ENCODE peak calls at places on chromosomes 11 and 22, in five cellular contexts. L is neural progenitor cell, K is mammary epithelial cell, I is OCI-LY7, G is endothelial cell of umbilical vein. H is an unnamed sample.
A peak's percentile ranks its signal among the peaks of the same experiment; 100 is the strongest.

GRCh38 chr11:106925245-106925644 is 93.0 kb downstream of the GUCY1A2 start:
- DNase-seq in L (no peak), K (no peak), I (no peak), G (no peak), H (no peak)

GRCh38 chr11:124405611-124406010 is 6.8 kb upstream of the OR8B3 start:
- DNase-seq in L (no peak), K (no peak), I (no peak), G (peak; percentile 18), H (no peak)

GRCh38 chr22:46669201-46669600 is 49.0 kb downstream of the GRAMD4 start:
- DNase-seq in L (no peak), K (no peak), I (no peak), G (no peak), H (no peak)

GRCh38 chr11:70445091-70445490 is 46.8 kb downstream of the CTTN start:
- DNase-seq in L (no peak), K (no peak), I (no peak), G (no peak), H (no peak)

GRCh38 chr11:35288817-35289541 is 130.4 kb downstream of the SLC1A2 start:
- DNase-seq in L (no peak), K (peak; percentile 25), I (no peak), G (no peak), H (no peak)

GRCh38 chr11:76592961-76593360 is 77.6 kb downstream of the LRRC32 start:
- DNase-seq in L (no peak), K (peak; percentile 80), I (no peak), G (no peak), H (no peak)

GRCh38 chr11:65663634-65664200 is 1.0 kb upstream of the RELA start:
- DNase-seq in L (peak; percentile 52), K (peak; percentile 50), I (peak; percentile 31), G (peak; percentile 63), H (peak; percentile 46)

GRCh38 chr11:8092587-8093424 is 11.8 kb downstream of the TUB start:
- DNase-seq in L (peak; percentile 77), K (peak; percentile 48), I (peak; percentile 70), G (peak; percentile 61), H (peak; percentile 31)

GRCh38 chr11:121048464-121049233 is 24.7 kb downstream of the TBCEL start:
- DNase-seq in L (no peak), K (peak; percentile 49), I (no peak), G (no peak), H (no peak)

GRCh38 chr11:134014502-134014901 is 54.4 kb upstream of the JAM3 start:
- DNase-seq in L (peak; percentile 64), K (no peak), I (no peak), G (no peak), H (no peak)

GRCh38 chr11:27455667-27456066 is 16.9 kb downstream of the LGR4 start:
- DNase-seq in L (no peak), K (no peak), I (no peak), G (no peak), H (no peak)

GRCh38 chr11:100004541-100004940 is 682.5 kb upstream of the ARHGAP42 start:
- DNase-seq in L (no peak), K (no peak), I (no peak), G (no peak), H (peak; percentile 25)

DNA sequence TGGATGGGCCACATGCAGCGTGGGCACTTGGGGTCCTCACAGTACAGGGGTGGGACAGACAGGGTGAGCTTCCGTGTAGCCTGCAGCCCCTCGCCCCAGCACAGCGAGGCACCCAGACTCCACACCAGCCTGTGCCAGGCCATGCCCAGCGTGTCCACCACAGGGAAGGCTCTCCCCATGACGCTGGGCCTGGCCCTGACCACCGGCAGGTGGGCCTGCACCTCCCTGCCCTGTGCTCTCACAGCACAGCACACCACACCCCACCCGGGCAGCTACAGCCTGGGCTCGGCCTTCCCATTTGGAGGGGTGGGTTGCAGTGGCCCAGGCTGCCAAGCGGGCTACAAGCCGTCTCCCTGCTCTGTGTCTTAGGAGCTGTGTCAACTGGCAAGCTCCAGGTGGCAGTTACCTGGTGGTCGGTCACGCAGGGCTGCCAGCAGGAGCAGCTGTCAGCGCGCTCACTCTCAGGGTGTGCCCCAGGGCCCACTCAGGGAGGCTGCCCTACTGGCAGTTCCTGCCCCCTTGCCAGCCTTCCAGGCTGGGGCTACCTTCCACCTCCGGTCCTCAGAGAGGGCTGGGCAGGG is 4.6 kb downstream of the MOB2 start:
- DNase-seq in L (no peak), K (no peak), I (no peak), G (no peak), H (no peak)
- H3K4me1 ChIP-seq in L (no peaks in the 10 kb centered on the region), K (peaks cover 4% of the 10 kb centered on the region), I (no peaks in the 10 kb centered on the region), G (no peaks in the 10 kb centered on the region), H (no peaks in the 10 kb centered on the region)

DNA sequence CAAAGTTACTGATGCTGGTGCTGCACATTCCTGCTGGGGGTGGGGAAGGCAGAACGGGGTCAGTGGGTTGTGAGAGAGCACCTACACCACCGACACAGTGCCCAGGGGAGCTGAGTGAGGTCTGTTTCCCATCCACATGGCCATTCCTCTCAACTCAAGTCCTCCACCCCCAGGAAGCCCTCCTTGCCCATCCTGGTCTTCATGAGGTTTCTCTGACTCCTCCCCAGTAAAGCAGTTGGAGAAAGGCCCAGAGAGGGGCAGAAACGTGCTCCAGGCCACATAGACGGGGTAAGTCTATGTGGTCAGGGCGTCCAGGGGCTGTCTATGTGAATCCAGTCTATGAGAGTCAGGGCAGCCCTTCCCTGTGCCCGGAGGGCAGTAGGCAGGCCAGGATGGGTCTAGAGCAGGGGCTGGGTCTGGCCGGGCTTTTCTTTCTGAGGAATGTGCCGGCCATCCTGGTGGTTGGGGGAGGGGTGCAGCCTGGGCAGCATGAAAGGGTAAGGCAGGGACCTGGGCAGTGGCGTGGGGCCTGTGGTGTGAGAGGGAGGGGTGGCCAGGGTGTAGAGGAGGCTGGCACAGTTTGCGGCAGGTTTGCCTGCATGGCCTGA is 11.8 kb downstream of the GUCD1 start:
- DNase-seq in L (no peak), K (no peak), I (no peak), G (no peak), H (no peak)
- H3K36me3 ChIP-seq in L (no peaks in the 10 kb centered on the region), K (peaks cover 10% of the 10 kb centered on the region), I (peaks cover 79% of the 10 kb centered on the region), G (peaks cover 3% of the 10 kb centered on the region), H (peaks cover 9% of the 10 kb centered on the region)

GRCh38 chr11:68497761-68498160 is 37.2 kb downstream of the PPP6R3 start:
- DNase-seq in L (no peak), K (no peak), I (no peak), G (no peak), H (no peak)
- H4K20me1 ChIP-seq in L (peaks cover 94% of the 10 kb centered on the region), K (peaks cover 17% of the 10 kb centered on the region), I (peaks cover 37% of the 10 kb centered on the region), G (peaks cover 20% of the 10 kb centered on the region), H (peaks cover 92% of the 10 kb centered on the region)

GRCh38 chr11:12121504-12121903 is 11.1 kb downstream of the MICAL2 start:
- DNase-seq in L (no peak), K (no peak), I (no peak), G (no peak), H (no peak)

GRCh38 chr11:12122083-12122482 is 11.7 kb downstream of the MICAL2 start:
- DNase-seq in L (peak; percentile 52), K (no peak), I (no peak), G (no peak), H (no peak)

GRCh38 chr11:12123799-12124198 is 13.4 kb downstream of the MICAL2 start:
- DNase-seq in L (no peak), K (no peak), I (no peak), G (no peak), H (no peak)

GRCh38 chr11:12124306-12124705 is 13.9 kb downstream of the MICAL2 start:
- DNase-seq in L (no peak), K (no peak), I (no peak), G (no peak), H (no peak)

GRCh38 chr11:12123177-12123576 is 12.8 kb downstream of the MICAL2 start:
- DNase-seq in L (no peak), K (peak; percentile 80), I (no peak), G (no peak), H (no peak)
- H3K4me1 ChIP-seq in L (peaks cover 6% of the 10 kb centered on the region), K (peaks cover 97% of the 10 kb centered on the region), I (no peaks in the 10 kb centered on the region), G (peaks cover 38% of the 10 kb centered on the region), H (peaks cover 89% of the 10 kb centered on the region)

GRCh38 chr11:38582756-38583155 is 1984.7 kb upstream of the RAG2 start:
- DNase-seq in L (no peak), K (no peak), I (no peak), G (no peak), H (no peak)
- H3K36me3 ChIP-seq in L (no peaks in the 10 kb centered on the region), K (no peaks in the 10 kb centered on the region), I (no peaks in the 10 kb centered on the region), G (no peaks in the 10 kb centered on the region), H (no peaks in the 10 kb centered on the region)

GRCh38 chr11:9594267-9595046 is 21.0 kb downstream of the WEE1 start:
- DNase-seq in L (no peak), K (no peak), I (peak; percentile 46), G (no peak), H (no peak)
- H4K20me1 ChIP-seq in L (no peaks in the 10 kb centered on the region), K (no peaks in the 10 kb centered on the region), I (no peaks in the 10 kb centered on the region), G (no peaks in the 10 kb centered on the region), H (no peaks in the 10 kb centered on the region)

H was measured in PC-9.